ENCODE peak calls at places on chromosomes 13 and 19, in six cellular contexts. B, H, Z, T, Y and S are unnamed samples.

GRCh38 chr19:35717665-35718344 is at the start of gene KMT2B:
- DNase-seq in B (peak; percentile 95), H (peak; percentile 71), Z (no peak), T (peak; percentile 88), Y (no peak), S (no peak)

GRCh38 chr19:53906211-53907192 is 2.6 kb upstream of the CACNG7 start:
- DNase-seq in B (peak; percentile 74), H (no peak), Z (peak; percentile 80), T (peak; percentile 69), Y (no peak), S (peak; percentile 78)

GRCh38 chr13:40387775-40388174 is 278.7 kb downstream of the FOXO1 start:
- DNase-seq in B (no peak), H (no peak), Z (no peak), T (no peak), Y (no peak), S (no peak)

GRCh38 chr13:32001392-32001768 is 30.2 kb upstream of the FRY start:
- DNase-seq in B (no peak), H (no peak), Z (no peak), T (no peak), Y (no peak), S (no peak)

GRCh38 chr13:88068316-88068715 is 397.1 kb downstream of the SLITRK5 start:
- DNase-seq in B (no peak), H (no peak), Z (no peak), T (no peak), Y (no peak), S (no peak)

GRCh38 chr19:48284891-48285290 is 15.0 kb downstream of the ZNF114 start:
- DNase-seq in B (no peak), H (no peak), Z (no peak), T (no peak), Y (no peak), S (no peak)

GRCh38 chr13:25046985-25047660 is 48.8 kb upstream of the PABPC3 start:
- DNase-seq in B (no peak), H (no peak), Z (no peak), T (no peak), Y (no peak), S (no peak)

GRCh38 chr13:95921485-95921884 is 131.7 kb downstream of the UGGT2 start:
- DNase-seq in B (no peak), H (no peak), Z (no peak), T (no peak), Y (no peak), S (no peak)

GRCh38 chr19:5078666-5079409 is 109.9 kb downstream of the KDM4B start:
- DNase-seq in B (no peak), H (no peak), Z (no peak), T (no peak), Y (no peak), S (no peak)

GRCh38 chr19:38015771-38016170 is 108.8 kb downstream of the SIPA1L3 start:
- DNase-seq in B (no peak), H (no peak), Z (no peak), T (no peak), Y (no peak), S (no peak)

GRCh38 chr19:33675501-33676124 is 53.9 kb downstream of the CHST8 start:
- DNase-seq in B (no peak), H (no peak), Z (no peak), T (no peak), Y (no peak), S (no peak)

GRCh38 chr13:33101835-33102234 is 85.6 kb downstream of the KL start:
- DNase-seq in B (no peak), H (no peak), Z (no peak), T (no peak), Y (no peak), S (no peak)

GRCh38 chr13:37481005-37481857 is 117.3 kb downstream of the POSTN start:
- DNase-seq in B (no peak), H (no peak), Z (no peak), T (no peak), Y (no peak), S (no peak)